ENCODE peak calls at places on chromosomes 7 and 10, in four cellular contexts. L is ACHN; Y is GM12865; A is stimulated activated CD4-positive, alpha-beta T cell treated with anti-CD3 and anti-CD28 coated beads, Interleukin-1b, Interleukin-23, amount 100 ng/mL, for 1 hour. H is an unnamed sample.

GRCh38 chr10:46019541-46020343 is 10.7 kb downstream of the NCOA4 start:
- DNase-seq in A (no peak), Y (no peak), L (no peak), H (no peak)

GRCh38 chr10:52250562-52250961 is 63.5 kb upstream of the DKK1 start:
- DNase-seq in A (no peak), L (no peak), Y (no peak), H (no peak)

GRCh38 chr10:78974409-78975317 is 94.1 kb upstream of the ZMIZ1 start:
- DNase-seq in A (no peak), L (peak), Y (peak), H (peak)

GRCh38 chr7:97576043-97576442 is 155.8 kb upstream of the TAC1 start:
- DNase-seq in L (no peak), Y (no peak), A (no peak), H (no peak)

GRCh38 chr7:74294191-74294998 is 5.2 kb downstream of the CLIP2 start:
- DNase-seq in Y (no peak), A (no peak), L (no peak), H (no peak)

GRCh38 chr7:128174391-128174790 is 66.7 kb upstream of the LEP start:
- DNase-seq in L (no peak), A (no peak), Y (no peak), H (no peak)

GRCh38 chr7:23654508-23654907 is 25.5 kb upstream of the FAM221A start:
- DNase-seq in A (no peak), L (peak), Y (peak), H (no peak)

GRCh38 chr7:135253851-135254815 is 20.5 kb downstream of the STRA8 start:
- DNase-seq in Y (no peak), L (peak), A (no peak), H (no peak)

GRCh38 chr10:52308251-52309031 is 5.6 kb upstream of the DKK1 start:
- DNase-seq in Y (peak), A (no peak), L (peak), H (peak)

GRCh38 chr7:151813997-151814396 is 62.9 kb downstream of the PRKAG2 start:
- DNase-seq in Y (no peak), L (no peak), A (no peak), H (no peak)

GRCh38 chr7:44056681-44057080 is 8.7 kb downstream of the PGAM2 start:
- DNase-seq in Y (no peak), A (no peak), L (no peak), H (peak)

GRCh38 chr7:44565097-44565794 is 8.5 kb downstream of the DDX56 start:
- DNase-seq in A (no peak), L (peak), Y (peak), H (no peak)

H was measured in suprapubic skin.